ENCODE peak calls at places on chromosomes 7 and 10, in four cellular contexts. P, U, R and A are unnamed samples.

GRCh38 chr7:108290344-108291134 is 160.4 kb upstream of the LAMB4 start:
- DNase-seq in P (no peak), R (no peak), U (no peak), A (no peak)

GRCh38 chr7:36155811-36156361 is 2.8 kb downstream of the EEPD1 start:
- DNase-seq in U (no peak), R (no peak), P (no peak), A (no peak)

GRCh38 chr10:112375721-112376577 is 2.0 kb downstream of the ACSL5 start:
- DNase-seq in U (peak), R (peak), P (no peak), A (no peak)

GRCh38 chr7:97565665-97566064 is 166.2 kb upstream of the TAC1 start:
- DNase-seq in U (no peak), P (no peak), R (no peak), A (no peak)

GRCh38 chr10:30092151-30092790 is 32.9 kb upstream of the JCAD start:
- DNase-seq in P (no peak), U (no peak), R (no peak), A (no peak)

GRCh38 chr10:48504141-48504885 is 100.6 kb downstream of the ARHGAP22 start:
- DNase-seq in R (no peak), U (no peak), P (no peak), A (no peak)

GRCh38 chr7:6536899-6537298 is 14.4 kb downstream of the GRID2IP start:
- DNase-seq in P (no peak), U (no peak), R (no peak), A (no peak)

GRCh38 chr7:101124376-101125056 is 2.4 kb upstream of the SERPINE1 start:
- DNase-seq in R (no peak), U (no peak), P (peak), A (no peak)

GRCh38 chr10:110487411-110488123 is 10.1 kb upstream of the DUSP5 start:
- DNase-seq in P (no peak), U (no peak), R (no peak), A (no peak)

GRCh38 chr10:1230592-1231275 is 174.5 kb downstream of the WDR37 start:
- DNase-seq in U (no peak), R (no peak), P (no peak), A (no peak)

GRCh38 chr7:106947244-106947728 is 82.2 kb downstream of the PIK3CG start:
- DNase-seq in R (no peak), U (no peak), P (peak), A (peak)

GRCh38 chr7:29053105-29053872 is 93.0 kb downstream of the CPVL start:
- DNase-seq in P (no peak), R (no peak), U (no peak), A (no peak)

GRCh38 chr7:151897201-151897711 is 20.3 kb upstream of the PRKAG2 start:
- DNase-seq in P (no peak), U (no peak), R (peak), A (peak)

GRCh38 chr7:1053816-1054370 is 9.5 kb downstream of the GPR146 start:
- DNase-seq in R (no peak), P (no peak), U (no peak), A (no peak)

GRCh38 chr7:155811560-155811894 is 736 bp downstream of the SHH start:
- DNase-seq in P (no peak), R (no peak), U (no peak), A (no peak)

GRCh38 chr10:24642921-24643678 is 80.6 kb downstream of the ARHGAP21 start:
- DNase-seq in U (no peak), R (no peak), P (peak), A (peak)

GRCh38 chr7:4905171-4905570 is 21.7 kb upstream of the RADIL start:
- DNase-seq in P (no peak), R (no peak), U (no peak), A (no peak)

GRCh38 chr7:134553976-134554375 is 5.1 kb downstream of the AKR1B15 start:
- DNase-seq in P (no peak), R (no peak), U (no peak), A (no peak)

GRCh38 chr10:128631801-128632241 is 505.6 kb upstream of the MKI67 start:
- DNase-seq in U (no peak), P (no peak), R (no peak), A (peak)

GRCh38 chr10:132632851-132633684 is 95.5 kb downstream of the INPP5A start:
- DNase-seq in U (no peak), P (no peak), R (peak), A (no peak)

GRCh38 chr7:116120839-116121238 is 89.5 kb upstream of the TES start:
- DNase-seq in U (no peak), P (no peak), R (no peak), A (no peak)

GRCh38 chr10:29925771-29926345 is 133.5 kb downstream of the JCAD start:
- DNase-seq in R (no peak), U (no peak), P (no peak), A (no peak)

GRCh38 chr7:10593080-10593479 is 380.6 kb upstream of the PHF14 start:
- DNase-seq in U (no peak), R (no peak), P (no peak), A (no peak)

GRCh38 chr7:65809982-65810288 is 62.9 kb upstream of the VKORC1L1 start:
- DNase-seq in P (no peak), U (no peak), R (no peak), A (no peak)

GRCh38 chr10:63466168-63466935 is 575 bp upstream of the JMJD1C start:
- DNase-seq in P (peak), U (no peak), R (no peak), A (peak)

GRCh38 chr7:80330434-80330833 is 181.4 kb downstream of the GNAT3 start:
- DNase-seq in U (no peak), R (no peak), P (no peak), A (no peak)

GRCh38 chr10:4939224-4940072 is 23.8 kb upstream of the AKR1C1 start:
- DNase-seq in P (no peak), U (no peak), R (no peak), A (peak)

GRCh38 chr7:158544708-158545107 is 42.9 kb downstream of the PTPRN2 start:
- DNase-seq in P (no peak), U (no peak), R (no peak), A (no peak)

GRCh38 chr10:73467210-73467609 is 28.6 kb downstream of the PPP3CB start:
- DNase-seq in P (no peak), R (no peak), U (no peak), A (no peak)

GRCh38 chr10:104577861-104578480 is 63.1 kb upstream of the SORCS3 start:
- DNase-seq in U (no peak), P (no peak), R (no peak), A (no peak)

GRCh38 chr10:7388602-7389001 is 22.2 kb downstream of the SFMBT2 start:
- DNase-seq in U (no peak), P (no peak), R (no peak), A (no peak)

GRCh38 chr7:32495298-32496051 is at the start of gene AVL9:
- DNase-seq in R (peak), P (peak), U (peak), A (peak)

GRCh38 chr10:122516733-122517132 is 43.8 kb upstream of the DMBT1 start:
- DNase-seq in R (no peak), U (no peak), P (no peak), A (no peak)

GRCh38 chr10:43225004-43225786 is 41.7 kb downstream of the RASGEF1A start:
- DNase-seq in U (no peak), R (peak), P (no peak), A (no peak)

GRCh38 chr7:40531946-40532345 is 397.1 kb downstream of the SUGCT start:
- DNase-seq in P (no peak), U (no peak), R (no peak), A (no peak)

GRCh38 chr7:5231811-5232484 is 41.9 kb downstream of the WIPI2 start:
- DNase-seq in R (no peak), U (no peak), P (no peak), A (no peak)

GRCh38 chr10:77960829-77961329 is 34.3 kb upstream of the DLG5 start:
- DNase-seq in U (no peak), P (no peak), R (no peak), A (no peak)